ENCODE peak calls at places on chromosomes 3 and 15, in seven cellular contexts. G is neuronal stem cell, S is mesendoderm, C is trophoblast cell, F is H9, I is H1, H is mesenchymal stem cell. J is an unnamed sample.

GRCh38 chr3:189860296-189860695 is 229.1 kb downstream of the TP63 start:
- DNase-seq in G (no peak), S (no peak), C (no peak), F (no peak), I (no peak), H (no peak), J (no peak)

GRCh38 chr3:29141912-29142262 is 139.0 kb upstream of the RBMS3 start:
- DNase-seq in G (no peak), S (peak; percentile 74), C (no peak), F (no peak), I (no peak), H (peak; percentile 21), J (no peak)

GRCh38 chr3:134242649-134243637 is 7.7 kb downstream of the RYK start:
- DNase-seq in G (no peak), S (peak; percentile 69), C (peak; percentile 49), F (no peak), I (no peak), H (peak; percentile 80), J (peak; percentile 92)

GRCh38 chr3:14388200-14388599 is 14.2 kb upstream of the SLC6A6 start:
- DNase-seq in G (no peak), S (no peak), C (no peak), F (no peak), I (no peak), H (peak; percentile 38), J (peak; percentile 19)

GRCh38 chr3:167032267-167032876 is 347.7 kb downstream of the ZBBX start:
- DNase-seq in G (peak; percentile 35), S (peak; percentile 71), C (peak; percentile 44), F (no peak), I (no peak), H (peak; percentile 71), J (peak; percentile 39)

GRCh38 chr3:27723803-27724458 is 1.8 kb upstream of the EOMES start:
- DNase-seq in G (no peak), S (peak; percentile 47), C (no peak), F (no peak), I (peak; percentile 57), H (no peak), J (no peak)

GRCh38 chr3:138673641-138674040 is 65.1 kb downstream of the FAIM start:
- DNase-seq in G (no peak), S (peak; percentile 81), C (peak; percentile 4), F (no peak), I (no peak), H (peak; percentile 96), J (peak; percentile 44)

GRCh38 chr15:43763819-43764446 is 12.8 kb downstream of the ELL3 start:
- DNase-seq in G (no peak), S (no peak), C (no peak), F (no peak), I (no peak), H (no peak), J (peak; percentile 33)

GRCh38 chr3:64291956-64292355 is 66.7 kb upstream of the PRICKLE2 start:
- DNase-seq in G (no peak), S (no peak), C (peak; percentile 52), F (no peak), I (no peak), H (peak; percentile 76), J (peak; percentile 55)

GRCh38 chr15:42194502-42194901 is 13.6 kb downstream of the VPS39 start:
- DNase-seq in G (no peak), S (peak; percentile 39), C (peak; percentile 88), F (no peak), I (no peak), H (peak; percentile 85), J (peak; percentile 62)

GRCh38 chr3:20658491-20658890 is 472.5 kb upstream of the SGO1 start:
- DNase-seq in G (no peak), S (no peak), C (no peak), F (no peak), I (no peak), H (no peak), J (no peak)

GRCh38 chr3:58180940-58181587 is 29.7 kb downstream of the DNASE1L3 start:
- DNase-seq in G (no peak), S (no peak), C (no peak), F (no peak), I (no peak), H (no peak), J (no peak)

GRCh38 chr3:158539414-158540014 is 31.5 kb upstream of the MLF1 start:
- DNase-seq in G (peak; percentile 6), S (peak; percentile 51), C (peak; percentile 15), F (no peak), I (no peak), H (peak; percentile 51), J (peak; percentile 58)

GRCh38 chr3:98994128-98994762 is 92.8 kb upstream of the DCBLD2 start:
- DNase-seq in G (peak; percentile 15), S (peak; percentile 39), C (no peak), F (no peak), I (no peak), H (peak; percentile 63), J (peak; percentile 81)

GRCh38 chr15:48790716-48791115 is 20.2 kb downstream of the CEP152 start:
- DNase-seq in G (no peak), S (no peak), C (no peak), F (no peak), I (no peak), H (no peak), J (no peak)
- H3K4ac ChIP-seq in G (no peak overlapping the region), S (no peak overlapping the region), C (no peak overlapping the region), F (no peak overlapping the region), I (no peak overlapping the region), H (no peak overlapping the region), J (no peak overlapping the region)

GRCh38 chr3:94246136-94246535 is 183.3 kb downstream of the NSUN3 start:
- DNase-seq in G (no peak), S (no peak), C (no peak), F (no peak), I (no peak), H (no peak), J (no peak)
- H3K4ac ChIP-seq in G (no peak overlapping the region), S (no peak overlapping the region), C (no peak overlapping the region), F (no peak overlapping the region), I (no peak overlapping the region), H (no peak overlapping the region), J (no peak overlapping the region)

GRCh38 chr3:51163051-51163450 is 222.0 kb upstream of the MANF start:
- DNase-seq in G (no peak), S (no peak), C (no peak), F (no peak), I (no peak), H (no peak), J (no peak)
- H3K4ac ChIP-seq in G (no peak overlapping the region), S (no peak overlapping the region), C (no peak overlapping the region), F (no peak overlapping the region), I (no peak overlapping the region), H (no peak overlapping the region), J (no peak overlapping the region)

GRCh38 chr3:55091381-55092225 is 163.7 kb upstream of the LRTM1 start:
- DNase-seq in G (no peak), S (no peak), C (no peak), F (no peak), I (no peak), H (peak; percentile 55), J (peak; percentile 72)
- H3K4ac ChIP-seq in G (no peak overlapping the region), S (no peak overlapping the region), C (no peak overlapping the region), F (no peak overlapping the region), I (no peak overlapping the region), H (peak overlapping the region; percentile 53), J (peak overlapping the region; percentile 65)

DNA sequence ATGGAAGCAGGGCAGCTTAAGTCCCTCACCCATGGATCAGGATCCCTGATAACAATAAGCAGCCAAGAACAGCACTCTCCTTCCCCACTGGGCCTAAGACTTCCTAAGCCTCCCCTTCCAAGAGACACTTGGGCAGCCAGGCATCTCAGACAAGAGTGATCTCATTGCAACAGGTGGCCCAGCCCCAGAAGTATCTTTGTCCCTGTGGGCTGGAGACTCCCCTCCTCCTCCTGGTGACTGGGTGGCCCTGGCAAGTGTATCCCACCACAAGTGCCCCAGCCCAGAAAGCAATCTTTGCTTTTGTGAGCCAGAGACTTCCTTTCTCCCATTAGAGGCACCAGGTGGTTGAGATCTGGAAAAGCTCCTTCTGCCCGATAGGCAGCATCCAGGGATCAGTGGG is 40.7 kb upstream of the POMGNT2 start:
- DNase-seq in G (no peak), S (no peak), C (no peak), F (no peak), I (no peak), H (no peak), J (no peak)
- H3K4ac ChIP-seq in G (no peak overlapping the region), S (no peak overlapping the region), C (no peak overlapping the region), F (no peak overlapping the region), I (no peak overlapping the region), H (no peak overlapping the region), J (no peak overlapping the region)